ENCODE peak calls at places on chromosomes 12 and 14, in four cellular contexts. B, H, O and A are unnamed samples.

GRCh38 chr12:64709429-64709828 is 49.8 kb downstream of the GNS start:
- DNase-seq in O (no peak), B (no peak), H (no peak), A (no peak)

GRCh38 chr12:13219320-13219719 is 22.8 kb downstream of the EMP1 start:
- DNase-seq in O (no peak), B (no peak), H (no peak), A (no peak)

GRCh38 chr12:104237930-104238329 is 22.4 kb downstream of the TXNRD1 start:
- DNase-seq in O (no peak), H (no peak), B (no peak), A (no peak)

GRCh38 chr14:67940894-67941455 is 121.4 kb downstream of the RAD51B start:
- DNase-seq in H (no peak), B (no peak), O (no peak), A (no peak)

GRCh38 chr14:72706485-72706884 is 187.4 kb downstream of the DPF3 start:
- DNase-seq in B (no peak), H (no peak), O (no peak), A (no peak)

GRCh38 chr12:2737656-2738241 is 57.0 kb upstream of the FKBP4 start:
- DNase-seq in O (no peak), B (no peak), H (no peak), A (no peak)

GRCh38 chr12:76622351-76622750 is 62.8 kb upstream of the OSBPL8 start:
- DNase-seq in H (no peak), B (no peak), O (peak; percentile 44), A (no peak)

GRCh38 chr14:81176224-81176623 is 44.5 kb downstream of the GTF2A1 start:
- DNase-seq in O (no peak), H (no peak), B (peak; percentile 34), A (no peak)

GRCh38 chr14:96135285-96135684 is 69.4 kb upstream of the BDKRB2 start:
- DNase-seq in B (no peak), H (no peak), O (no peak), A (no peak)